ENCODE peak calls at places on chromosome 17, in four cellular contexts. N is endothelial cell of umbilical vein, D is IMR-90, O is K562. Y is an unnamed sample.

GRCh38 chr17:4018446-4018845 is 54.2 kb upstream of the ATP2A3 start:
- DNase-seq in N (no peak), D (no peak), O (no peak), Y (no peak)

GRCh38 chr17:66373944-66374817 is 71.8 kb downstream of the PRKCA start:
- DNase-seq in N (no peak), D (no peak), O (peak; percentile 35), Y (no peak)

GRCh38 chr17:57021226-57021940 is 43.5 kb downstream of the SCPEP1 start:
- DNase-seq in N (no peak), D (no peak), O (no peak), Y (no peak)

GRCh38 chr17:10149573-10150399 is 48.6 kb downstream of the GAS7 start:
- DNase-seq in N (no peak), D (peak; percentile 86), O (peak; percentile 10), Y (no peak)

GRCh38 chr17:81365601-81366585 is 29.4 kb upstream of the BAHCC1 start:
- DNase-seq in N (peak; percentile 84), D (peak; percentile 81), O (peak; percentile 60), Y (peak; percentile 55)

GRCh38 chr17:21278304-21279197 is 6.0 kb upstream of the MAP2K3 start:
- DNase-seq in N (no peak), D (no peak), O (no peak), Y (no peak)

GRCh38 chr17:50866261-50866949 is at the start of gene TOB1:
- DNase-seq in N (peak; percentile 98), D (peak; percentile 93), O (peak; percentile 95), Y (no peak)

GRCh38 chr17:45345554-45346254 is 28.9 kb upstream of the MAP3K14 start:
- DNase-seq in N (peak; percentile 92), D (peak; percentile 88), O (peak; percentile 88), Y (no peak)

GRCh38 chr17:52709724-52710123 is 551.2 kb upstream of the CA10 start:
- DNase-seq in N (no peak), D (no peak), O (no peak), Y (no peak)

GRCh38 chr17:82737981-82738877 is 2.8 kb downstream of the FN3K start:
- DNase-seq in N (no peak), D (peak; percentile 27), O (peak; percentile 55), Y (no peak)

GRCh38 chr17:32822996-32823395 is 53.9 kb downstream of the MYO1D start:
- DNase-seq in N (peak; percentile 31), D (no peak), O (no peak), Y (no peak)

GRCh38 chr17:48633266-48633816 is 7.2 kb upstream of the HOXB9 start:
- DNase-seq in N (no peak), D (no peak), O (no peak), Y (no peak)

GRCh38 chr17:8885968-8886674 is 18.6 kb upstream of the PIK3R6 start:
- DNase-seq in N (no peak), D (no peak), O (peak; percentile 28), Y (no peak)

GRCh38 chr17:4427505-4427904 is 6.2 kb upstream of the SPNS3 start:
- DNase-seq in N (no peak), D (no peak), O (no peak), Y (no peak)

GRCh38 chr17:64535357-64535756 is 28.6 kb downstream of the CEP95 start:
- DNase-seq in N (peak; percentile 24), D (no peak), O (no peak), Y (no peak)

GRCh38 chr17:306116-306515 is 46.5 kb downstream of the RPH3AL start:
- DNase-seq in N (no peak), D (no peak), O (no peak), Y (no peak)

GRCh38 chr17:3796110-3796821 is 4.7 kb downstream of the ITGAE start:
- DNase-seq in N (no peak), D (no peak), O (no peak), Y (no peak)

GRCh38 chr17:19513897-19514488 is 19.7 kb upstream of the SLC47A1 start:
- DNase-seq in N (peak; percentile 73), D (peak; percentile 60), O (peak; percentile 32), Y (peak; percentile 5)

GRCh38 chr17:70050192-70050591 is 24.8 kb upstream of the KCNJ16 start:
- DNase-seq in N (no peak), D (no peak), O (no peak), Y (no peak)

GRCh38 chr17:7588553-7589203 is 1.2 kb downstream of the SOX15 start:
- DNase-seq in N (no peak), D (no peak), O (no peak), Y (no peak)

GRCh38 chr17:66337268-66337667 is 34.9 kb downstream of the PRKCA start:
- DNase-seq in N (no peak), D (no peak), O (no peak), Y (no peak)

GRCh38 chr17:50465635-50466034 is 3.0 kb downstream of the CHAD start:
- DNase-seq in N (no peak), D (no peak), O (no peak), Y (no peak)

GRCh38 chr17:56175299-56175935 is 22.1 kb downstream of the ANKFN1 start:
- DNase-seq in N (no peak), D (no peak), O (no peak), Y (no peak)

GRCh38 chr17:72515291-72516065 is 394.7 kb downstream of the SOX9 start:
- DNase-seq in N (no peak), D (peak; percentile 65), O (no peak), Y (no peak)

GRCh38 chr17:66469890-66470289 is 167.5 kb downstream of the PRKCA start:
- DNase-seq in N (no peak), D (no peak), O (no peak), Y (no peak)

GRCh38 chr17:13540546-13540945 is 61.2 kb downstream of the HS3ST3A1 start:
- DNase-seq in N (no peak), D (no peak), O (no peak), Y (no peak)

GRCh38 chr17:3535253-3535995 is 22.2 kb downstream of the TRPV3 start:
- DNase-seq in N (peak; percentile 27), D (peak; percentile 62), O (peak; percentile 49), Y (no peak)

GRCh38 chr17:33905338-33905800 is 349.7 kb upstream of the CCL2 start:
- DNase-seq in N (no peak), D (no peak), O (peak; percentile 89), Y (no peak)

GRCh38 chr17:66275651-66276050 is 26.8 kb upstream of the PRKCA start:
- DNase-seq in N (peak; percentile 90), D (peak; percentile 97), O (no peak), Y (peak; percentile 74)

GRCh38 chr17:60744355-60744958 is 66.8 kb downstream of the BCAS3 start:
- DNase-seq in N (no peak), D (peak; percentile 24), O (no peak), Y (no peak)

GRCh38 chr17:81652901-81653771 is 3.2 kb downstream of the PDE6G start:
- DNase-seq in N (no peak), D (no peak), O (no peak), Y (no peak)

GRCh38 chr17:45656527-45657181 is 127.5 kb upstream of the CRHR1 start:
- DNase-seq in N (no peak), D (no peak), O (no peak), Y (no peak)

GRCh38 chr17:73201215-73202069 is 8.6 kb downstream of the COG1 start:
- DNase-seq in N (no peak), D (no peak), O (peak; percentile 73), Y (no peak)

GRCh38 chr17:45828171-45829133 is 16.2 kb upstream of the SPPL2C start:
- DNase-seq in N (no peak), D (no peak), O (no peak), Y (no peak)

GRCh38 chr17:64223283-64223682 is 39.8 kb downstream of the TEX2 start:
- DNase-seq in N (no peak), D (no peak), O (no peak), Y (no peak)

GRCh38 chr17:147796-148740 is 10.7 kb downstream of the SCGB1C2 start:
- DNase-seq in N (no peak), D (no peak), O (no peak), Y (no peak)

GRCh38 chr17:16282522-16282921 is 65.5 kb downstream of the PIGL start:
- DNase-seq in N (peak; percentile 41), D (peak; percentile 91), O (no peak), Y (no peak)

DNA sequence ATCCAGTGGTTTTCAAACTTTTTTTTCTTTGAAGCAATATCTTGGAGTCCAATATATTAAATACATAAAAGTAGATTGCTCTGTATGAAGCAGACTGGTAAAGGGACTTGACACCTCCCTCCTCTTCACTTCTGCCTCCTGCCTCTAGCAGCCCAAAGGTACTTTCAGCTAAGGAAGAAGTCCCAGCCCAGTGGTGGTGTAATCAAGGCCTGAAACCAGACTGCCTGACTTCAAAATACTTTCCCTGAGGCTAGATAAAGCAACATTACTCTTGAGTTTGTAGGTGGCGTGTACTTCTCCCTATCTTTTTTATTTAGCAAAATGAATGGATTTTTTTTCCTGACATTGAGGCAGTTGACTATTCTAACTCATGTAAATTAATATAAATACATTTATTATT is 122.4 kb upstream of the TMEM97 start:
- DNase-seq in N (no peak), D (no peak), O (no peak), Y (no peak)
- H3K9me1 ChIP-seq in N (no peaks in the 10 kb centered on the region), D (peaks cover 7% of the 10 kb centered on the region), O (no peaks in the 10 kb centered on the region), Y (no peaks in the 10 kb centered on the region)

GRCh38 chr17:79729761-79730160 is 982 bp upstream of the ENPP7 start:
- DNase-seq in N (no peak), D (no peak), O (no peak), Y (no peak)
- H3K9me1 ChIP-seq in N (no peaks in the 10 kb centered on the region), D (peaks cover 3% of the 10 kb centered on the region), O (no peaks in the 10 kb centered on the region), Y (no peaks in the 10 kb centered on the region)

GRCh38 chr17:58357312-58358297 is 5.6 kb upstream of the SUPT4H1 start:
- DNase-seq in N (no peak), D (no peak), O (no peak), Y (no peak)

GRCh38 chr17:58356231-58356630 is 4.2 kb upstream of the SUPT4H1 start:
- DNase-seq in N (no peak), D (no peak), O (no peak), Y (no peak)

GRCh38 chr17:58352018-58352842 is at the start of gene SUPT4H1:
- DNase-seq in N (peak; percentile 89), D (peak; percentile 92), O (peak; percentile 96), Y (peak; percentile 63)

GRCh38 chr17:58352843-58353719 is 1.1 kb upstream of the SUPT4H1 start:
- DNase-seq in N (peak; percentile 49), D (peak; percentile 41), O (peak; percentile 67), Y (no peak)

GRCh38 chr17:58354541-58355216 is 2.7 kb upstream of the SUPT4H1 start:
- DNase-seq in N (no peak), D (no peak), O (peak; percentile 7), Y (no peak)
- H3K9me1 ChIP-seq in N (no peaks in the 10 kb centered on the region), D (no peaks in the 10 kb centered on the region), O (no peaks in the 10 kb centered on the region), Y (no peaks in the 10 kb centered on the region)

GRCh38 chr17:1420981-1421380 is 21.0 kb upstream of the YWHAE start:
- DNase-seq in N (no peak), D (no peak), O (no peak), Y (no peak)
- H3K9me1 ChIP-seq in N (no peaks in the 10 kb centered on the region), D (peaks cover 20% of the 10 kb centered on the region), O (no peaks in the 10 kb centered on the region), Y (peaks cover 3% of the 10 kb centered on the region)

GRCh38 chr17:58329035-58329807 is 626 bp upstream of the TSPOAP1 start:
- DNase-seq in N (no peak), D (no peak), O (peak; percentile 87), Y (no peak)
- H3K9me1 ChIP-seq in N (no peaks in the 10 kb centered on the region), D (peaks cover 7% of the 10 kb centered on the region), O (peaks cover 3% of the 10 kb centered on the region), Y (no peaks in the 10 kb centered on the region)

DNA sequence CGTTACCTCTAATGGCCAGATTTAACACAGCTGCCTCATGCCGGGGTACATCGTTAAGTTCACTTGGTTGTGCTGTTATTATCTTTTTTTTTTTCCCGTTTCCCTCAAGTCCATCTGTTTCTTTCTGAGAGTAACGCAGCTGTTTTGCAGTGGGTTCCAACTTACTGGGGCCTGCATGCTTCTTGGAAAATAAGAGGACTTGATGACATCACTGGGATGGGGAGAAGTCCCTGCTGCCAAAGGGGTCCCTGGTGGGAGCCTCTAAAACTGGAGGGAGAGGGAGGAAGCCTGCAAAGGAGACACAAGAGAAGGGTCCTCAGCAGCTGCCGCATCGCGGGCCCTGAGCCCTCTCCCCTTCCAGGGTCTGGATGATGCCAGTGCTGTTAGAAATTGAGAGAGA is 77.7 kb upstream of the NOL11 start:
- DNase-seq in N (no peak), D (no peak), O (no peak), Y (no peak)
- H3K9me1 ChIP-seq in N (no peaks in the 10 kb centered on the region), D (peaks cover 4% of the 10 kb centered on the region), O (no peaks in the 10 kb centered on the region), Y (no peaks in the 10 kb centered on the region)